ENCODE peak calls at places on chromosomes 4 and X, in ten cellular contexts. J is progenitor cell of endocrine pancreas; Z is activated CD4-positive, alpha-beta memory T cell treated with anti-CD3 and anti-CD28 coated beads, Interleukin-2, amount 10 ng/mL, durations not matched to agents 7 days and 5 days; I is BE2C; Q is dorsolateral prefrontal cortex; U is activated CD4-positive, alpha-beta T cell treated with anti-CD3 and anti-CD28 coated beads, Interleukin-2, amount 10 ng/mL, durations not matched to agents 7 days and 5 days; Y is fibroblast of lung; O is RKO; X is NCI-H1694; N is M059J. R is an unnamed sample.

GRCh38 chr4:78553526-78554060 is 2.0 kb downstream of the ANXA3 start:
- DNase-seq in J (no peak), Z (no peak), I (no peak), Q (no peak), U (no peak), Y (peak), O (no peak), X (no peak), N (no peak), R (no peak)

GRCh38 chr4:88007304-88008132 is at the start of gene PKD2:
- DNase-seq in J (peak), Z (peak), I (peak), Q (peak), U (peak), Y (peak), O (peak), X (peak), N (peak), R (peak)

GRCh38 chr4:2790583-2791517 is 2.0 kb upstream of the SH3BP2 start:
- DNase-seq in J (no peak), Z (no peak), I (no peak), Q (no peak), U (no peak), Y (no peak), O (no peak), X (no peak), N (no peak), R (no peak)

GRCh38 chr4:1171306-1172227 is 816 bp downstream of the SPON2 start:
- DNase-seq in J (no peak), Z (peak), I (no peak), Q (no peak), U (peak), Y (no peak), O (no peak), X (no peak), N (no peak), R (no peak)

GRCh38 chrX:33379839-33380238 is 168.5 kb upstream of the DMD start:
- DNase-seq in J (no peak), Z (no peak), I (no peak), Q (no peak), U (no peak), Y (no peak), O (no peak), X (no peak), N (no peak), R (no peak)

GRCh38 chr4:103095080-103095479 is 4.6 kb downstream of the BDH2 start:
- DNase-seq in J (no peak), Z (no peak), I (no peak), Q (no peak), U (no peak), Y (no peak), O (no peak), X (no peak), N (no peak), R (no peak)

GRCh38 chr4:162920649-162921048 is 246.0 kb downstream of the NAF1 start:
- DNase-seq in J (no peak), Z (no peak), I (no peak), Q (no peak), U (no peak), Y (no peak), O (no peak), X (no peak), N (no peak), R (no peak)

GRCh38 chrX:30141966-30142365 is 73.4 kb upstream of the MAGEB2 start:
- DNase-seq in J (no peak), Z (no peak), I (no peak), Q (no peak), U (no peak), Y (peak), O (peak), X (peak), N (peak), R (peak)

GRCh38 chr4:6331018-6331417 is 61.4 kb downstream of the WFS1 start:
- DNase-seq in J (no peak), Z (peak), I (peak), Q (no peak), U (peak), Y (no peak), O (peak), X (no peak), N (peak), R (no peak)

GRCh38 chr4:4720671-4721070 is 138.8 kb upstream of the MSX1 start:
- DNase-seq in J (no peak), Z (no peak), I (peak), Q (no peak), U (no peak), Y (no peak), O (no peak), X (no peak), N (no peak), R (no peak)

GRCh38 chr4:93157984-93158383 is 670.6 kb upstream of the ATOH1 start:
- DNase-seq in J (no peak), Z (no peak), I (no peak), Q (no peak), U (no peak), Y (no peak), O (peak), X (no peak), N (no peak), R (no peak)

GRCh38 chrX:111507931-111508330 is 3.5 kb upstream of the SERTM2 start:
- DNase-seq in J (no peak), Z (no peak), I (no peak), Q (no peak), U (no peak), Y (peak), O (peak), X (no peak), N (peak), R (no peak)

GRCh38 chr4:111154924-111155323 is 532.0 kb upstream of the PITX2 start:
- DNase-seq in J (no peak), Z (no peak), I (no peak), Q (no peak), U (no peak), Y (no peak), O (no peak), X (no peak), N (no peak), R (no peak)

GRCh38 chr4:106914223-106914622 is 121.9 kb downstream of the DKK2 start:
- DNase-seq in J (no peak), Z (no peak), I (no peak), Q (no peak), U (no peak), Y (no peak), O (no peak), X (no peak), N (no peak), R (peak)

R was measured in LHCN-M2.